ENCODE peak calls at places on chromosomes 16 and 17, in nine cellular contexts. C, Z, Q, E, L, J, F, B and Y are unnamed samples.

GRCh38 chr17:47274319-47275069 is 20.9 kb downstream of the ITGB3 start:
- DNase-seq in Z (no peak), L (no peak), J (no peak), B (no peak), C (no peak), F (no peak), E (no peak), Q (no peak), Y (no peak)

GRCh38 chr16:8848231-8848938 is 20.4 kb downstream of the CARHSP1 start:
- DNase-seq in Z (no peak), F (no peak), J (no peak), E (no peak), L (no peak), B (no peak), C (no peak), Q (no peak), Y (no peak)

GRCh38 chr17:36196099-36196496 is 460 bp downstream of the CCL3L1 start:
- DNase-seq in Z (no peak), L (no peak), Q (no peak), E (no peak), F (no peak), C (no peak), B (no peak), J (no peak), Y (no peak)

GRCh38 chr17:73283841-73284282 is 22.2 kb upstream of the CPSF4L start:
- DNase-seq in Z (no peak), B (peak; percentile 76), C (no peak), J (no peak), L (no peak), Q (no peak), E (no peak), F (no peak), Y (no peak)

GRCh38 chr17:70357196-70357595 is 187.9 kb downstream of the KCNJ2 start:
- DNase-seq in C (no peak), Q (no peak), B (no peak), F (no peak), E (no peak), Z (no peak), L (no peak), J (no peak), Y (peak; percentile 42)

GRCh38 chr17:65294184-65294719 is 157.1 kb downstream of the RGS9 start:
- DNase-seq in F (no peak), Q (peak; percentile 72), E (peak; percentile 70), Z (peak; percentile 46), L (peak; percentile 74), J (no peak), C (peak; percentile 63), B (peak; percentile 49), Y (peak; percentile 60)

GRCh38 chr16:63617990-63618763 is 1503.7 kb downstream of the CDH11 start:
- DNase-seq in C (peak; percentile 48), F (no peak), Q (no peak), E (no peak), Z (no peak), B (no peak), J (no peak), L (peak; percentile 11), Y (no peak)

GRCh38 chr17:74237321-74237720 is 23.9 kb downstream of the TTYH2 start:
- DNase-seq in E (no peak), Q (no peak), L (no peak), Z (no peak), C (no peak), B (no peak), F (no peak), J (no peak), Y (no peak)

GRCh38 chr16:80433617-80434016 is 107.2 kb upstream of the DYNLRB2 start:
- DNase-seq in F (no peak), L (no peak), B (no peak), C (no peak), E (peak; percentile 16), J (no peak), Z (no peak), Q (no peak), Y (no peak)

GRCh38 chr17:49548051-49548505 is 27.6 kb upstream of the NXPH3 start:
- DNase-seq in B (no peak), L (no peak), F (no peak), Z (no peak), Q (no peak), J (no peak), C (peak; percentile 44), E (no peak), Y (no peak)

GRCh38 chr16:1913327-1914083 is 4.7 kb downstream of the HS3ST6 start:
- DNase-seq in B (no peak), Q (no peak), E (no peak), J (no peak), L (no peak), F (no peak), Z (no peak), C (no peak), Y (no peak)

GRCh38 chr17:44793885-44794698 is 35.3 kb downstream of the ADAM11 start:
- DNase-seq in F (no peak), L (no peak), J (no peak), Q (no peak), E (no peak), B (no peak), Z (no peak), C (no peak), Y (no peak)
- H3K4me3 ChIP-seq in F (no peak overlapping the region), L (no peak overlapping the region), J (no peak overlapping the region), Q (peak overlapping the region; percentile 22), E (no peak overlapping the region), B (no peak overlapping the region), Z (no peak overlapping the region), C (no peak overlapping the region), Y (no peak overlapping the region)

DNA sequence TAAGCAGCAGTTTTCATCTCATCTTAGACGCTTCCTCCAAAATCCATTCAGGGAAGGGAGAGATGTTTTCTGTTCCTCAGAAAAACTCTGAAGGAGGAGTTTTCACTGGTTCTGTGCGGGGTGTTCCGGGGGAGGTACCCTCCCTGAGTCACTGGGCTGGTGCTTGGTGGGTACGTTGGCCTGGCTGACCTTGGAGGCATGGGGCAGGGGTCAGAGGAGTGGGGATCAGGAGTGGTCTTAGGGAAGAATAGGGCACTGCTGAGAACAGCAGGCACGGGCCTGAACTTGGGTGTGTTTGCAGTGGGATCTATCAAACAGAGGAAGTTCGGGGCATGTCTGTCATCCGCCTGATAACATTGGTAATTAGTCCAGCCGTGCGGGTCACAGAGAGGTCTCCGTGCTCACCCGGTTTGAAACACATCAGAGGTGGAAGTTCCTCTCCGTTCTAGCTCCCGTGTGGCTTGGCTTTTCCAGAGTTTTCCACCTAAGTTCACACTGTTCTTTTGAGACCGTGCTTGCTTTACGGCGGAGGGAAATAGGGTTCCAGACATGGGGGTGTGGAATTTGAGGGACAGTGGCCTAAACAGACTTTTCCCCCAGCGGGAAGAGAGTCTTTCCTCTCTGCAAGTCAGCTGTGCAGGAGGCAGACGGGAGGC is 59.7 kb upstream of the CIBAR2 start:
- DNase-seq in E (no peak), B (no peak), L (peak; percentile 39), C (no peak), Q (no peak), F (no peak), J (no peak), Z (no peak), Y (no peak)
- TF ChIP-seq CTCF in E (no peak), B (no peak), L (no peak), C (no peak), Q (no peak), F (no peak), J (no peak), Z (no peak), Y (no peak)

DNA sequence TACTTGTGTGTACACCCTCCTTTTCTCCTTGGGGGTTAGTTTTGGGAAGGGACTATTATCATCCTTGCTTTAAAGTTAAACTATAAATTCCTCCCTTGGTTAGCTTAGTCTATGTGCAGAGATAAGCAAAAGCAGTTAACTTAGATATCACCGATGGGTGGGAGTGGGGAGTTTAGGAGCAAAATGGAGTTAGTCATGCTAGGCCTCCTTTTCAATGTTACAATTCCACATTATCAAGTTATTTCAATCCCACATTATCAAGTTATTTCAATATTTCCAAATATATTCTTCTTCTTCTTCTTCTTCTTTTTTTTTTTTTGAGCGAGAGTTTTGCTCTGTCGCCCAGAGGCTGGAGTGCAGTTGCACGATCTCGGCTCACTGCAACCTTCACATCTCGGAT is 1.7 kb upstream of the BCAS3 start:
- DNase-seq in J (peak; percentile 7), Q (no peak), E (no peak), B (no peak), C (no peak), L (no peak), Z (no peak), F (no peak), Y (no peak)
- H3K4me3 ChIP-seq in J (no peak overlapping the region), Q (no peak overlapping the region), E (no peak overlapping the region), B (no peak overlapping the region), C (no peak overlapping the region), L (no peak overlapping the region), Z (no peak overlapping the region), F (no peak overlapping the region), Y (no peak overlapping the region)

GRCh38 chr17:11797803-11798202 is 199.5 kb downstream of the ZNF18 start:
- DNase-seq in C (no peak), J (no peak), Z (no peak), L (no peak), B (no peak), E (no peak), F (no peak), Q (no peak), Y (no peak)
- TF ChIP-seq CTCF in C (no peak), J (no peak), Z (no peak), L (no peak), B (no peak), E (no peak), F (no peak), Q (peak; percentile 74), Y (peak; percentile 5)

GRCh38 chr16:21685034-21685455 is 21.3 kb downstream of the OTOA start:
- DNase-seq in E (no peak), B (no peak), Z (no peak), J (no peak), L (no peak), F (no peak), Q (no peak), C (no peak), Y (no peak)

GRCh38 chr16:21689107-21689506 is 25.3 kb downstream of the OTOA start:
- DNase-seq in L (no peak), E (no peak), F (no peak), Q (no peak), C (no peak), Z (no peak), J (no peak), B (no peak), Y (no peak)

GRCh38 chr16:21683184-21683583 is 19.4 kb downstream of the OTOA start:
- DNase-seq in E (no peak), Q (no peak), J (no peak), Z (no peak), C (no peak), L (no peak), B (no peak), F (no peak), Y (no peak)

GRCh38 chr16:21684199-21684598 is 20.4 kb downstream of the OTOA start:
- DNase-seq in B (no peak), Q (peak; percentile 4), E (peak; percentile 4), F (no peak), C (no peak), J (no peak), Z (no peak), L (no peak), Y (no peak)
- H3K4me3 ChIP-seq in B (no peak overlapping the region), Q (no peak overlapping the region), E (no peak overlapping the region), F (no peak overlapping the region), C (no peak overlapping the region), J (no peak overlapping the region), Z (no peak overlapping the region), L (no peak overlapping the region), Y (no peak overlapping the region)